ENCODE peak calls at places on chromosome 5, in six cellular contexts. K, M, E, G, F and Y are unnamed samples.

GRCh38 chr5:146079695-146080361 is 25.5 kb downstream of the PLAC8L1 start:
- DNase-seq in K (no peak), F (peak), E (no peak), M (no peak), G (no peak), Y (peak)

GRCh38 chr5:78601622-78602314 is 46.8 kb downstream of the LHFPL2 start:
- DNase-seq in F (no peak), G (no peak), K (peak), M (no peak), E (no peak), Y (no peak)

GRCh38 chr5:19885040-19885824 is 102.8 kb downstream of the CDH18 start:
- DNase-seq in E (no peak), F (no peak), K (no peak), M (no peak), G (no peak), Y (no peak)

GRCh38 chr5:172502969-172503368 is 48.6 kb upstream of the SH3PXD2B start:
- DNase-seq in K (no peak), M (no peak), G (peak), E (no peak), F (no peak), Y (peak)

GRCh38 chr5:56384186-56384585 is 151.1 kb upstream of the ANKRD55 start:
- DNase-seq in E (no peak), M (no peak), G (no peak), F (no peak), K (no peak), Y (peak)

GRCh38 chr5:139392678-139393496 is 2.0 kb downstream of the PROB1 start:
- DNase-seq in K (peak), G (peak), F (peak), E (peak), M (peak), Y (peak)

GRCh38 chr5:8848997-8849585 is 696.8 kb downstream of the SEMA5A start:
- DNase-seq in E (no peak), M (no peak), K (no peak), G (no peak), F (no peak), Y (no peak)

GRCh38 chr5:141883184-141883947 is 5.2 kb upstream of the PCDH1 start:
- DNase-seq in E (no peak), M (no peak), K (peak), G (no peak), F (no peak), Y (no peak)

GRCh38 chr5:140381972-140382371 is 19.7 kb upstream of the ANKHD1 start:
- DNase-seq in G (no peak), E (no peak), K (no peak), F (no peak), M (no peak), Y (no peak)

GRCh38 chr5:177084175-177084574 is 2.5 kb upstream of the FGFR4 start:
- DNase-seq in E (no peak), K (no peak), G (no peak), F (no peak), M (no peak), Y (no peak)

GRCh38 chr5:151319334-151319733 is 15.8 kb upstream of the SLC36A3 start:
- DNase-seq in K (peak), E (no peak), F (peak), M (peak), G (no peak), Y (peak)

GRCh38 chr5:179344301-179345178 is 721 bp downstream of the ADAMTS2 start:
- DNase-seq in K (peak), M (peak), E (no peak), F (no peak), G (no peak), Y (peak)

GRCh38 chr5:80487829-80488708 is at the start of gene FAM151B:
- DNase-seq in F (peak), M (peak), K (peak), G (peak), E (peak), Y (peak)